ENCODE peak calls at places on chromosomes 13 and 19, in ten cellular contexts. X, U, G, T, H, A, Z, I, F and M are unnamed samples.
A peak's percentile ranks its signal among the peaks of the same experiment; 100 is the strongest.

GRCh38 chr13:104592127-104592526 is 1525.9 kb upstream of the SLC10A2 start:
- DNase-seq in F (no peak), T (no peak), A (no peak), G (no peak), H (peak; percentile 25), Z (no peak), U (no peak), X (no peak), I (no peak), M (peak; percentile 33)

GRCh38 chr19:246551-246950 is 44.7 kb downstream of the PLPP2 start:
- DNase-seq in F (no peak), H (peak; percentile 7), I (no peak), U (peak; percentile 29), X (no peak), A (peak; percentile 69), T (no peak), G (peak; percentile 7), Z (peak; percentile 24), M (no peak)

GRCh38 chr19:38877781-38878574 is at the start of gene RINL:
- DNase-seq in Z (peak; percentile 43), X (no peak), T (peak; percentile 49), H (peak; percentile 56), A (no peak), G (peak; percentile 71), U (no peak), I (no peak), F (no peak), M (no peak)

GRCh38 chr13:52414051-52414450 is 8.1 kb upstream of the THSD1 start:
- DNase-seq in U (no peak), X (no peak), F (no peak), H (no peak), G (no peak), A (no peak), I (no peak), Z (no peak), T (no peak), M (no peak)

GRCh38 chr13:44331912-44332840 is 41.4 kb upstream of the SERP2 start:
- DNase-seq in H (peak; percentile 56), A (peak; percentile 88), G (peak; percentile 58), X (no peak), Z (no peak), I (no peak), F (no peak), T (no peak), U (no peak), M (no peak)

GRCh38 chr13:20125129-20125782 is 35.6 kb downstream of the GJA3 start:
- DNase-seq in H (no peak), G (no peak), U (no peak), Z (no peak), T (no peak), F (no peak), I (no peak), A (no peak), X (no peak), M (no peak)

GRCh38 chr13:41919031-41919740 is 41.7 kb downstream of the VWA8 start:
- DNase-seq in A (no peak), U (no peak), F (no peak), H (no peak), Z (peak; percentile 31), G (no peak), I (no peak), X (no peak), T (no peak), M (no peak)

GRCh38 chr13:96710166-96710866 is 284.0 kb downstream of the OXGR1 start:
- DNase-seq in H (no peak), X (no peak), Z (peak; percentile 24), I (no peak), G (no peak), T (no peak), A (no peak), F (no peak), U (no peak), M (no peak)

GRCh38 chr13:113730145-113730750 is 28.8 kb upstream of the TMEM255B start:
- DNase-seq in H (no peak), I (no peak), X (no peak), T (no peak), G (no peak), U (no peak), F (no peak), Z (no peak), A (peak; percentile 60), M (no peak)

GRCh38 chr19:47860602-47861297 is 1.7 kb downstream of the TPRX2 start:
- DNase-seq in I (no peak), T (no peak), U (no peak), G (no peak), Z (peak; percentile 46), F (no peak), X (no peak), A (no peak), H (no peak), M (no peak)

GRCh38 chr19:13241321-13242104 is 91.3 kb downstream of the IER2 start:
- DNase-seq in T (no peak), G (no peak), H (no peak), F (no peak), I (no peak), X (no peak), A (no peak), Z (peak; percentile 59), U (no peak), M (no peak)

GRCh38 chr13:99404005-99404755 is 97.0 kb upstream of the GPR183 start:
- DNase-seq in A (peak; percentile 63), G (no peak), U (no peak), H (no peak), I (no peak), F (no peak), X (no peak), T (no peak), Z (no peak), M (no peak)

GRCh38 chr13:102877285-102877684 is 31.5 kb downstream of the ERCC5 start:
- DNase-seq in U (no peak), H (peak; percentile 42), A (no peak), I (no peak), T (no peak), X (no peak), G (no peak), F (no peak), Z (no peak), M (no peak)

DNA sequence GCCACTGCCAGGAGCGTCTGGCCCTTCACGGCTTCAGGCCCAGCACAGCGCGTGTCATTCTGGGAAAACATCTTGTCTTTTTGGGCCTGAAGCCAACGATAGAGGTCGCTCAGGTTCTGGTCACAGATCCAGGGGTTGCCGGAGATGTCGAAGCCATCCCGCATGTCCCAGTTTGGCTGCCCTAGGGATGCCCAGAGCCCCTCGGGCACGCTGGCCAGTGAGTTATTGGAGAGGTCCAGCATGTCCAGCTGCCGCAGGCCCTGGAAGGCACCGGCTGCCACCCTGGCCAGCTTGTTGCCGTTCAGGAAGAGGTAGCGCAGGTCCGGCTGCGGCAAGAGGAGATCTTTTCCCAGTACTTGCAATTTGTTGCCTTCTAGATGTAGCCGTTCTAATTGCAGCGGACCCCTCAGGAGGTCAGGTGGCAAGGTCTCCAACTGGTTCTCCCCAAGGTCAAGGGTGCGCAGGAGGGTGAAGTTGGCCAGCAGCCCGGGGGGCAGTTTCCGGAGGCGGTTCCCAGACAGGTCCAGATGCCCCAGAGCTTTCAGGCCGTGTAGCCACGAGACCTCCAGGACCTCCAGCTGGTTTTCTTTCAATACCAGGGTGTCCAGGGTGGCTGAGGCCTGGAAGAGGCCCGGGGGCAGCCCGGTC is 1.8 kb downstream of the LRG1 start:
- DNase-seq in Z (peak; percentile 65), U (no peak), X (no peak), T (no peak), G (no peak), F (no peak), H (peak; percentile 2), I (no peak), A (no peak), M (no peak)
- H3K27ac ChIP-seq in Z (no peak overlapping the region), U (no peak overlapping the region), X (no peak overlapping the region), T (no peak overlapping the region), G (no peak overlapping the region), F (no peak overlapping the region), H (no peak overlapping the region), I (no peak overlapping the region), A (no peak overlapping the region), M (no peak overlapping the region)

GRCh38 chr19:34357431-34357830 is 7.6 kb upstream of the GPI start:
- DNase-seq in T (no peak), Z (no peak), H (no peak), G (no peak), X (no peak), U (no peak), F (no peak), I (no peak), A (no peak), M (no peak)
- H3K27ac ChIP-seq in T (no peak overlapping the region), Z (no peak overlapping the region), H (no peak overlapping the region), G (no peak overlapping the region), X (no peak overlapping the region), U (no peak overlapping the region), F (no peak overlapping the region), I (no peak overlapping the region), A (no peak overlapping the region), M (no peak overlapping the region)

GRCh38 chr19:2820112-2820702 is 539 bp downstream of the ZNF554 start:
- DNase-seq in F (no peak), I (no peak), G (peak; percentile 27), A (no peak), X (peak; percentile 35), U (peak; percentile 45), Z (peak; percentile 50), H (peak; percentile 35), T (peak; percentile 28), M (no peak)
- H3K27ac ChIP-seq in F (peak overlapping the region; percentile 39), I (peak overlapping the region; percentile 78), G (peak overlapping the region; percentile 69), A (no peak overlapping the region), X (no peak overlapping the region), U (no peak overlapping the region), Z (no peak overlapping the region), H (peak overlapping the region; percentile 73), T (no peak overlapping the region), M (no peak overlapping the region)

GRCh38 chr13:31767175-31767900 is 28.0 kb downstream of the RXFP2 start:
- DNase-seq in U (no peak), T (no peak), F (no peak), X (no peak), G (no peak), A (no peak), I (no peak), H (no peak), Z (no peak), M (peak; percentile 14)

GRCh38 chr13:31761951-31762350 is 22.6 kb downstream of the RXFP2 start:
- DNase-seq in Z (no peak), I (no peak), F (no peak), T (no peak), G (no peak), X (no peak), H (no peak), A (no peak), U (no peak), M (no peak)

GRCh38 chr13:31768351-31768750 is 29.0 kb downstream of the RXFP2 start:
- DNase-seq in X (no peak), Z (no peak), A (no peak), F (no peak), U (no peak), I (no peak), T (no peak), H (no peak), G (no peak), M (no peak)

GRCh38 chr13:31765441-31765840 is 26.1 kb downstream of the RXFP2 start:
- DNase-seq in A (no peak), X (no peak), H (no peak), Z (no peak), F (no peak), T (no peak), I (no peak), G (no peak), U (no peak), M (no peak)

DNA sequence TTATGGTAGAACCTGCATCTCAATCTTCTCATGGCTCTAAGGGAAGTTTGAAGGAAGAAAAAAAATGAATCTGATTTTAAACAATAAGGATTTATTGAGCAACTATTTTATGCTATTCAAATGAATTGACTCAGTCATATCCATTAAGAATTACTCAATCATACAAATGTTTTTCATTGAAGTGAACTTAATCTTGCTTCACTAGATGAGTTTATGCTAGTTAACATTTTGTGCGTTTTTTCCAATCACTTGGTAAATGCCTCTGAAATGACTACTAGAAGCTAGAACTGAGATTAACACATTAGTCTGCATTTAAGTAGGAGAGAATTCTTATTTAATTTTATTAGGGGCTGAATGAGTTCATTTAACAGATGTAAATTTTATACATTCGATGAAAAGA is 25.2 kb downstream of the RXFP2 start:
- DNase-seq in H (no peak), G (no peak), F (no peak), U (no peak), T (no peak), X (no peak), Z (no peak), A (no peak), I (no peak), M (no peak)
- H3K27ac ChIP-seq in H (no peak overlapping the region), G (no peak overlapping the region), F (no peak overlapping the region), U (no peak overlapping the region), T (no peak overlapping the region), X (no peak overlapping the region), Z (no peak overlapping the region), A (no peak overlapping the region), I (no peak overlapping the region), M (no peak overlapping the region)